ENCODE peak calls at places on chromosomes 5 and 9, in six cellular contexts. One of them, this sample, is unnamed. For H3K4me1, the result is how much of the 10 kb centered on the place peaks cover.

GRCh38 chr9:96382175-96382574 is 1.3 kb downstream of the SLC35D2 start:
- DNase-seq in heart right ventricle: no peak
- DNase-seq in transverse colon: no peak
- DNase-seq in lower lobe of right lung: no peak
- DNase-seq in aorta: no peak
- DNase-seq in vagina: no peak
- DNase-seq in this sample: no peak

GRCh38 chr5:143605403-143606005 is 202.0 kb upstream of the NR3C1 start:
- DNase-seq in vagina: no peak
- DNase-seq in lower lobe of right lung: no peak
- DNase-seq in heart right ventricle: peak
- DNase-seq in aorta: peak
- DNase-seq in transverse colon: peak
- DNase-seq in this sample: no peak

GRCh38 chr9:127316586-127317383 is 52.2 kb downstream of the GARNL3 start:
- DNase-seq in aorta: no peak
- DNase-seq in lower lobe of right lung: no peak
- DNase-seq in vagina: no peak
- DNase-seq in heart right ventricle: no peak
- DNase-seq in transverse colon: no peak
- DNase-seq in this sample: no peak

GRCh38 chr9:93677641-93678136 is 101.3 kb downstream of the PHF2 start:
- DNase-seq in transverse colon: no peak
- DNase-seq in aorta: peak
- DNase-seq in vagina: no peak
- DNase-seq in heart right ventricle: peak
- DNase-seq in lower lobe of right lung: peak
- DNase-seq in this sample: no peak

GRCh38 chr5:65654713-65655112 is 29.9 kb downstream of the SHLD3 start:
- DNase-seq in transverse colon: no peak
- DNase-seq in vagina: no peak
- DNase-seq in heart right ventricle: no peak
- DNase-seq in lower lobe of right lung: no peak
- DNase-seq in aorta: no peak
- DNase-seq in this sample: no peak

GRCh38 chr5:112933651-112934365 is 11.8 kb upstream of the REEP5 start:
- DNase-seq in heart right ventricle: no peak
- DNase-seq in lower lobe of right lung: no peak
- DNase-seq in transverse colon: no peak
- DNase-seq in aorta: no peak
- DNase-seq in vagina: no peak
- DNase-seq in this sample: no peak

GRCh38 chr9:99433555-99433954 is 211.5 kb downstream of the SEC61B start:
- DNase-seq in vagina: no peak
- DNase-seq in transverse colon: peak
- DNase-seq in heart right ventricle: no peak
- DNase-seq in lower lobe of right lung: peak
- DNase-seq in aorta: peak
- DNase-seq in this sample: peak

GRCh38 chr9:112037281-112038016 is 137.6 kb downstream of the SUSD1 start:
- DNase-seq in aorta: no peak
- DNase-seq in vagina: no peak
- DNase-seq in transverse colon: peak
- DNase-seq in lower lobe of right lung: no peak
- DNase-seq in heart right ventricle: no peak
- DNase-seq in this sample: no peak

GRCh38 chr5:130692766-130693165 is 472.3 kb downstream of the HINT1 start:
- DNase-seq in vagina: no peak
- DNase-seq in heart right ventricle: no peak
- DNase-seq in transverse colon: no peak
- DNase-seq in aorta: no peak
- DNase-seq in lower lobe of right lung: no peak
- DNase-seq in this sample: no peak

GRCh38 chr5:28549588-28549987 is 1511.2 kb upstream of the CDH9 start:
- DNase-seq in heart right ventricle: no peak
- DNase-seq in aorta: no peak
- DNase-seq in transverse colon: no peak
- DNase-seq in lower lobe of right lung: no peak
- DNase-seq in vagina: no peak
- DNase-seq in this sample: no peak

GRCh38 chr9:18182636-18183035 is 291.3 kb upstream of the ADAMTSL1 start:
- DNase-seq in transverse colon: peak
- DNase-seq in lower lobe of right lung: no peak
- DNase-seq in aorta: no peak
- DNase-seq in heart right ventricle: no peak
- DNase-seq in vagina: no peak
- DNase-seq in this sample: no peak

GRCh38 chr5:135436856-135437795 is 10.0 kb downstream of the DCANP1 start:
- DNase-seq in aorta: no peak
- DNase-seq in vagina: peak
- DNase-seq in lower lobe of right lung: no peak
- DNase-seq in heart right ventricle: no peak
- DNase-seq in transverse colon: no peak
- DNase-seq in this sample: no peak

GRCh38 chr5:43554497-43554896 is 2.4 kb downstream of the PAIP1 start:
- DNase-seq in vagina: no peak
- DNase-seq in aorta: no peak
- DNase-seq in heart right ventricle: no peak
- DNase-seq in lower lobe of right lung: no peak
- DNase-seq in transverse colon: no peak
- DNase-seq in this sample: no peak

GRCh38 chr5:53025506-53025905 is 36.4 kb downstream of the ITGA2 start:
- DNase-seq in vagina: no peak
- DNase-seq in aorta: no peak
- DNase-seq in lower lobe of right lung: no peak
- DNase-seq in transverse colon: no peak
- DNase-seq in heart right ventricle: no peak
- DNase-seq in this sample: no peak

GRCh38 chr9:69554945-69555344 is 117.2 kb downstream of the APBA1 start:
- DNase-seq in vagina: no peak
- DNase-seq in lower lobe of right lung: no peak
- DNase-seq in aorta: no peak
- DNase-seq in heart right ventricle: no peak
- DNase-seq in transverse colon: no peak
- DNase-seq in this sample: no peak

GRCh38 chr9:35426627-35427026 is 63.3 kb upstream of the RUSC2 start:
- DNase-seq in transverse colon: no peak
- DNase-seq in aorta: no peak
- DNase-seq in vagina: no peak
- DNase-seq in heart right ventricle: no peak
- DNase-seq in lower lobe of right lung: no peak
- DNase-seq in this sample: no peak

GRCh38 chr9:29176786-29177185 is 1603.5 kb upstream of the C9orf72 start:
- DNase-seq in heart right ventricle: no peak
- DNase-seq in transverse colon: no peak
- DNase-seq in aorta: no peak
- DNase-seq in lower lobe of right lung: no peak
- DNase-seq in vagina: no peak
- DNase-seq in this sample: no peak

GRCh38 chr9:38047301-38048251 is 21.5 kb downstream of the SHB start:
- DNase-seq in lower lobe of right lung: peak
- DNase-seq in transverse colon: peak
- DNase-seq in aorta: peak
- DNase-seq in heart right ventricle: peak
- DNase-seq in vagina: no peak
- DNase-seq in this sample: peak

GRCh38 chr9:134053401-134053871 is 14.4 kb downstream of the BRD3 start:
- DNase-seq in lower lobe of right lung: peak
- DNase-seq in heart right ventricle: no peak
- DNase-seq in vagina: no peak
- DNase-seq in aorta: peak
- DNase-seq in transverse colon: no peak
- DNase-seq in this sample: no peak

GRCh38 chr9:95032580-95033298 is 284.8 kb downstream of the FANCC start:
- DNase-seq in heart right ventricle: no peak
- DNase-seq in transverse colon: no peak
- DNase-seq in lower lobe of right lung: no peak
- DNase-seq in vagina: no peak
- DNase-seq in aorta: no peak
- DNase-seq in this sample: no peak

GRCh38 chr5:107277485-107278040 is 393.2 kb downstream of the EFNA5 start:
- DNase-seq in heart right ventricle: no peak
- DNase-seq in vagina: no peak
- DNase-seq in aorta: no peak
- DNase-seq in transverse colon: no peak
- DNase-seq in lower lobe of right lung: no peak
- DNase-seq in this sample: no peak

GRCh38 chr9:4970970-4971641 is 14.0 kb upstream of the JAK2 start:
- DNase-seq in vagina: no peak
- DNase-seq in aorta: no peak
- DNase-seq in heart right ventricle: no peak
- DNase-seq in lower lobe of right lung: no peak
- DNase-seq in transverse colon: no peak
- DNase-seq in this sample: no peak

GRCh38 chr5:32522429-32523143 is 62.8 kb upstream of the SUB1 start:
- DNase-seq in transverse colon: peak
- DNase-seq in heart right ventricle: no peak
- DNase-seq in vagina: no peak
- DNase-seq in lower lobe of right lung: peak
- DNase-seq in aorta: peak
- DNase-seq in this sample: peak

GRCh38 chr9:86046080-86046636 is 53.2 kb downstream of the GOLM1 start:
- DNase-seq in heart right ventricle: no peak
- DNase-seq in lower lobe of right lung: no peak
- DNase-seq in transverse colon: peak
- DNase-seq in vagina: no peak
- DNase-seq in aorta: no peak
- DNase-seq in this sample: no peak

GRCh38 chr5:118558871-118559270 is 429.5 kb downstream of the DTWD2 start:
- DNase-seq in heart right ventricle: no peak
- DNase-seq in vagina: no peak
- DNase-seq in aorta: no peak
- DNase-seq in transverse colon: no peak
- DNase-seq in lower lobe of right lung: no peak
- DNase-seq in this sample: no peak

GRCh38 chr5:87940775-87941174 is 327.9 kb downstream of the TMEM161B start:
- DNase-seq in vagina: no peak
- DNase-seq in heart right ventricle: no peak
- DNase-seq in lower lobe of right lung: no peak
- DNase-seq in transverse colon: no peak
- DNase-seq in aorta: no peak
- DNase-seq in this sample: no peak

GRCh38 chr9:91746904-91747303 is 203.1 kb downstream of the ROR2 start:
- DNase-seq in aorta: no peak
- DNase-seq in lower lobe of right lung: no peak
- DNase-seq in heart right ventricle: no peak
- DNase-seq in vagina: no peak
- DNase-seq in transverse colon: no peak
- DNase-seq in this sample: no peak

GRCh38 chr9:98455256-98455956 is 200.0 kb upstream of the TBC1D2 start:
- DNase-seq in aorta: no peak
- DNase-seq in lower lobe of right lung: no peak
- DNase-seq in transverse colon: no peak
- DNase-seq in vagina: no peak
- DNase-seq in heart right ventricle: no peak
- DNase-seq in this sample: no peak

GRCh38 chr9:96868709-96869108 is 14.4 kb upstream of the ZNF782 start:
- DNase-seq in aorta: no peak
- DNase-seq in transverse colon: peak
- DNase-seq in vagina: no peak
- DNase-seq in lower lobe of right lung: no peak
- DNase-seq in heart right ventricle: no peak
- DNase-seq in this sample: no peak

GRCh38 chr9:79346350-79347020 is 225.3 kb upstream of the TLE4 start:
- DNase-seq in vagina: no peak
- DNase-seq in transverse colon: no peak
- DNase-seq in lower lobe of right lung: no peak
- DNase-seq in heart right ventricle: no peak
- DNase-seq in aorta: no peak
- DNase-seq in this sample: no peak

GRCh38 chr5:153988510-153988909 is 50.2 kb downstream of the FAM114A2 start:
- DNase-seq in transverse colon: no peak
- DNase-seq in aorta: no peak
- DNase-seq in lower lobe of right lung: no peak
- DNase-seq in heart right ventricle: no peak
- DNase-seq in vagina: no peak
- DNase-seq in this sample: no peak

GRCh38 chr5:150780180-150780692 is 1.7 kb downstream of the SMIM3 start:
- DNase-seq in lower lobe of right lung: no peak
- DNase-seq in transverse colon: peak
- DNase-seq in aorta: no peak
- DNase-seq in heart right ventricle: peak
- DNase-seq in vagina: no peak
- DNase-seq in this sample: peak
- H3K4me1 ChIP-seq in lower lobe of right lung: half or more
- H3K4me1 ChIP-seq in transverse colon: half or more
- H3K4me1 ChIP-seq in aorta: under half
- H3K4me1 ChIP-seq in heart right ventricle: half or more
- H3K4me1 ChIP-seq in vagina: half or more
- H3K4me1 ChIP-seq in this sample: under half

GRCh38 chr5:78598973-78599372 is 49.6 kb downstream of the LHFPL2 start:
- DNase-seq in heart right ventricle: no peak
- DNase-seq in transverse colon: no peak
- DNase-seq in vagina: no peak
- DNase-seq in lower lobe of right lung: no peak
- DNase-seq in aorta: no peak
- DNase-seq in this sample: no peak
- H3K4me1 ChIP-seq in heart right ventricle: under half
- H3K4me1 ChIP-seq in transverse colon: under half
- H3K4me1 ChIP-seq in vagina: under half
- H3K4me1 ChIP-seq in lower lobe of right lung: under half
- H3K4me1 ChIP-seq in aorta: under half
- H3K4me1 ChIP-seq in this sample: under half

DNA sequence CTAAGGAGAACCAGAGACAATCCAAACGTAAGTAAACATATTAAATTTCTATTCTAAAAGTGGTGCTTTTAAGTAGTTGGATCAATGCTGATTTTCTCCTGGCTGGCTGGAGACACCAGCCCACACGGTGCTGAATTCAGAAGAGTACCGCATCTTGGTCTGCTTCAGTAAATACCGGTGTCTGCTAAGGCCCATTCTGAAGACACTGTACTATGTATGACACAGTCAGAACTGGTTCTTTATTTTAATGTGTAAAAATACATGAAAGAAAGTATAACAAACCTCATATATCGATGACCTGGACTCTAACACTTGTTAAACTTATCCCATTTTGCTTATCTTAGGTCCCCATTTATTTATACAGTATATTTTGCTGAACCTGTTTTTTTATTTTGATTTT is 32.8 kb downstream of the RAPGEF1 start:
- DNase-seq in transverse colon: no peak
- DNase-seq in vagina: no peak
- DNase-seq in lower lobe of right lung: no peak
- DNase-seq in heart right ventricle: no peak
- DNase-seq in aorta: no peak
- DNase-seq in this sample: no peak
- H3K4me1 ChIP-seq in transverse colon: half or more
- H3K4me1 ChIP-seq in vagina: half or more
- H3K4me1 ChIP-seq in lower lobe of right lung: half or more
- H3K4me1 ChIP-seq in heart right ventricle: half or more
- H3K4me1 ChIP-seq in aorta: under half
- H3K4me1 ChIP-seq in this sample: half or more

DNA sequence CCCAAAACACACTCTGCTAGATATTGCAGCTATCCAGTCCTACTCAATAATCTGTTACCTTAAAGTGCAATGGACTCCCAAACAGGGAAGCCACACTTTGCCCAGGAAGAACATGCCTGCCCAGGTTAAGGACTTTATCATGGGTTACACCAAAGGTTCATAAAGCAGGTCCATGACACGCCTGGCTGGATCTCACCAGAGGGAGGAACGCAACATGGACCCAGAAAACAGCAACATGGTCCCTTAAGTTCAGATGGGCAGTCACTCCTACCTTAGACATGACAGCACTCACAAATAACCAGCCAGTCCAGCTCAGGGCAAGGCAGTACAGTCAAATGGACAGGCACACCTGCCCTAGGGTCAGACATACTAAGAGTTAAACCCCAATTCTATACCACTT is 3.8 kb downstream of the P4HA2 start:
- DNase-seq in lower lobe of right lung: no peak
- DNase-seq in transverse colon: no peak
- DNase-seq in heart right ventricle: no peak
- DNase-seq in aorta: no peak
- DNase-seq in vagina: no peak
- DNase-seq in this sample: no peak
- H3K4me1 ChIP-seq in lower lobe of right lung: half or more
- H3K4me1 ChIP-seq in transverse colon: under half
- H3K4me1 ChIP-seq in heart right ventricle: half or more
- H3K4me1 ChIP-seq in aorta: under half
- H3K4me1 ChIP-seq in vagina: half or more
- H3K4me1 ChIP-seq in this sample: half or more